ENCODE peak calls at places on chromosome 15, in four cellular contexts. R is upper lobe of right lung, Z is fibroblast of lung, U is hepatocyte. K is an unnamed sample.

GRCh38 chr15:33055962-33056361 is 138.6 kb downstream of the FMN1 start:
- DNase-seq in R (no peak), Z (no peak), U (no peak), K (no peak)

GRCh38 chr15:34837246-34838016 is 42.1 kb upstream of the ACTC1 start:
- DNase-seq in R (no peak), Z (peak), U (peak), K (no peak)

GRCh38 chr15:79283252-79284048 is 928 bp downstream of the ANKRD34C start:
- DNase-seq in R (peak), Z (peak), U (peak), K (peak)

GRCh38 chr15:87689716-87690115 is 566.8 kb downstream of the NTRK3 start:
- DNase-seq in R (no peak), Z (no peak), U (no peak), K (no peak)

GRCh38 chr15:42366151-42366550 is 6.8 kb downstream of the CAPN3 start:
- DNase-seq in R (no peak), Z (no peak), U (no peak), K (no peak)

GRCh38 chr15:48963524-48964113 is at the start of gene SHC4:
- DNase-seq in R (peak), Z (peak), U (peak), K (peak)

GRCh38 chr15:48865387-48866079 is 12.4 kb upstream of the EID1 start:
- DNase-seq in R (no peak), Z (peak), U (peak), K (peak)

GRCh38 chr15:38563723-38564519 is 693 bp downstream of the RASGRP1 start:
- DNase-seq in R (peak), Z (peak), U (peak), K (peak)

GRCh38 chr15:29139540-29140459 is 129.8 kb downstream of the NSMCE3 start:
- DNase-seq in R (peak), Z (peak), U (peak), K (no peak)

GRCh38 chr15:27601239-27601942 is 497.7 kb downstream of the OCA2 start:
- DNase-seq in R (no peak), Z (peak), U (peak), K (no peak)

GRCh38 chr15:74784426-74784825 is 2.5 kb downstream of the CSK start:
- DNase-seq in R (no peak), Z (no peak), U (no peak), K (no peak)

GRCh38 chr15:75314552-75315290 is 21.1 kb upstream of the COMMD4 start:
- DNase-seq in R (no peak), Z (no peak), U (no peak), K (no peak)

GRCh38 chr15:51023499-51023898 is 71.2 kb downstream of the TNFAIP8L3 start:
- DNase-seq in R (no peak), Z (no peak), U (no peak), K (no peak)

GRCh38 chr15:98568382-98569017 is 79.8 kb upstream of the IGF1R start:
- DNase-seq in R (no peak), Z (peak), U (no peak), K (no peak)

GRCh38 chr15:91965501-91966180 is 112.1 kb downstream of the SLCO3A1 start:
- DNase-seq in R (no peak), Z (peak), U (no peak), K (no peak)

GRCh38 chr15:33161209-33161608 is 33.3 kb downstream of the FMN1 start:
- DNase-seq in R (no peak), Z (no peak), U (no peak), K (no peak)

GRCh38 chr15:77266708-77267387 is 153.1 kb downstream of the PEAK1 start:
- DNase-seq in R (no peak), Z (no peak), U (no peak), K (no peak)

GRCh38 chr15:38252481-38253311 is at the start of gene SPRED1:
- DNase-seq in R (peak), Z (no peak), U (peak), K (peak)

GRCh38 chr15:52100807-52101206 is 11.8 kb downstream of the BCL2L10 start:
- DNase-seq in R (peak), Z (peak), U (peak), K (peak)

GRCh38 chr15:74275957-74276356 is 39.8 kb downstream of the CCDC33 start:
- DNase-seq in R (no peak), Z (no peak), U (no peak), K (peak)

GRCh38 chr15:41561104-41561776 is 2.2 kb downstream of the TYRO3 start:
- DNase-seq in R (no peak), Z (no peak), U (no peak), K (no peak)

GRCh38 chr15:76393614-76394013 is 57.0 kb downstream of the ISL2 start:
- DNase-seq in R (no peak), Z (no peak), U (no peak), K (no peak)

DNA sequence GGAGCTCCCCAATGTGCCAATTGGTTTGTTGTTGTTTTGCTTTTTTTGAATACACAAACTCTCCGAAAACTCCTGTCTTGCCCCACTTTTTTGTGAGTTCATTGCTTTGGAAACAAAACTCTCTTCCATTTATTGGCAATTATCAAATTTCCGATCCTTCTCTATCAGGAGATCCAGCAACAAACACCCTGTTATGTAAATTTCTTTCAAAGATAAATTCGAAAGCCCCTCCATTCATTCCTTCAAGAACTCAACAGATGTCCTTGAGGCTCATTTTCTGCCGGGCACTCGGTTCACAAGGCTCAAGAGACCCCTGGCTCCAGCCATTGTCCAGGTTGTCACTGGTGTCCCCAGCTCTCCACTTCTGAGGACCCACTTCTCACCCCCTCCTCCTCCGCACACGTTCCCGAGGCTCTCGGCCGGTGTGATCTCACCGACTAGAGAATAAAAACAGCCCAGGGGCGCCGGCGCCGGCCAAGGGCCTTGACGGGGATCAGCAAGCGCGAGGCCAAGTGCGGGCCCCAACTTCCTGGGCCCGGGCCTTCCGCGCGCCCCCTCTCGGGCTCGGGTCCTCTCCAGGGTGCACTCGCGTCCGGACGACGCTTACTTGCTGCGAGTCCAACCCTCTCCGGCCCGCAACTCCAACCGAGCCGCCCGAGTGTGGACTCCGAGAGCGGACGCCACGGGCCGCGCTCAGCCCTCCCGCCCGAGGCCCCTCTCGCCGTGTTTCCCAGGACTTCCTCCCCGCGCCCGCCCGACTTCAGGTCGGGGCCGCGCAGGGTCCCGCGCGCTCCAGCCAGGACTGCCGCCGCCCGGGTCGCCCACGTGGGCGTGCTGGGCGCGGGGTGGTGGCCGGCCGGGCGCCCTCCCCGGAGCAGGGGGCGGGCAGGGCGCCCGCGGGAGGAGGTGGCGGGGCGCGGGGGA is 533 bp upstream of the SMAD3 start:
- DNase-seq in R (peak), Z (no peak), U (peak), K (no peak)
- H3K4me3 ChIP-seq in R (peak), Z (peak), U (peak), K (peak)

GRCh38 chr15:90340345-90340744 is 11.7 kb upstream of the ZNF774 start:
- DNase-seq in R (no peak), Z (no peak), U (peak), K (no peak)
- TF ChIP-seq CTCF in R (no peak), Z (no peak), U (no peak), K (no peak)

GRCh38 chr15:31467361-31467760 is 140.7 kb downstream of the KLF13 start:
- DNase-seq in R (no peak), Z (no peak), U (no peak), K (no peak)
- H3K4me3 ChIP-seq in R (no peak), Z (no peak), U (no peak), K (no peak)

GRCh38 chr15:72873379-72874233 is 90.0 kb upstream of the ADPGK start:
- DNase-seq in R (no peak), Z (no peak), U (no peak), K (no peak)
- TF ChIP-seq CTCF in R (no peak), Z (no peak), U (no peak), K (no peak)

GRCh38 chr15:89052474-89052873 is 35.8 kb upstream of the ABHD2 start:
- DNase-seq in R (no peak), Z (peak), U (no peak), K (no peak)
- H3K4me3 ChIP-seq in R (no peak), Z (no peak), U (no peak), K (no peak)

DNA sequence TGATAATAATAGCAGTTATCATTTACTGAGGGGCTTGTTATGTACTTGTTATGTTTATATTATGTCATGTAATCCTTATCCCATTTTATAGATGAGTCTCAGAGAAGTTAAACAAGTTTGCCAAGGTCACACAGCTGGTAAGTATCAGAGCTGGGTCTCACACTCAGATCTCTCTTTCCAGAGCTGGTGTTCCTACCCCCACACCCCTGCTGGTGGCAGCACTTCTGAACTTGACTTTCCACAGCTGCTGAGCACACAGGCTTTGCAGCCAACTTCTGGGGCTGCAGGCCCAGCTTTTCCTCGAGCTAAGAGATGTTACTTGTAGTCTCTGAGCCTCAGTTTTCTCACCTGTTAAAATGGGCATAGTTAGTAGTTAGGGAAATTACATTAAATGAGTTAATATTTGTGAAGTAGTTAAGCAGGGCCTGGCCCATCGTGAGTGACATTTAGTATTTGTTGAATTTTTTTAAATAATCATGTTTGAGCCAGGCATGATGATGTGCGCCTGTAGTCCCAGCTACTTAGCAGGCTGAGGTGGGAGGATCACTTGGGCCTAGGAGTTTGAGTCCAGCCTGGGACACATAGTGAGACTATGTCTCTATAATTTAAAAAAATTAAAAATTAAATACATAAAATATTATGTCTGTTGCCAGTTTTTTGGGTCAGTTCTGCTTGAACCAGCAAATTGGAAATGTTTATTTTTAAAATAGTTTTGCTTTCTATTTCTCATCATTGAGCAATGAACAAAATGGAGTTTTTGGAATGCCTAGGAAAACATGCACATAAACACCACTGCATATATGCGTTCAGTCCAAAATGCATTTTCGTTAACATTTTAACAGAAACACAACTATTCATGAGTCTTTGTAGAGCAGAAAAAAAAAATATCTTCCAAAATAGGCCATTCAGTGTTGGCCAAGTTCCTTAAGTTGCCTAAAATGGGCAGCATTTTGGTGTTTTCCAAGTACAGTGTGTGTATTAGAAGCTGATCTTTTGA is 87.3 kb downstream of the SMAD6 start:
- DNase-seq in R (peak), Z (peak), U (peak), K (no peak)
- TF ChIP-seq CTCF in R (peak), Z (peak), U (peak), K (peak)

K was measured in heart left ventricle.